ENCODE peak calls at places on chromosomes 12 and 14, in eight cellular contexts. I is GM20000, H is HepG2, V is islet precursor cell, G is amygdala, A is LHCN-M2, E is neural crest cell, M is lower lobe of right lung. C is an unnamed sample.

GRCh38 chr12:118645219-118645618 is 268.9 kb downstream of the SUDS3 start:
- DNase-seq in I (no peak), H (peak), V (peak), G (no peak), A (no peak), E (peak), M (no peak), C (no peak)

GRCh38 chr12:124786065-124786964 is 77.3 kb downstream of the SCARB1 start:
- DNase-seq in I (no peak), H (no peak), V (no peak), G (peak), A (peak), E (peak), M (peak), C (peak)

GRCh38 chr14:50605776-50606175 is 45.8 kb downstream of the ATL1 start:
- DNase-seq in I (no peak), H (no peak), V (no peak), G (no peak), A (no peak), E (no peak), M (no peak), C (no peak)

GRCh38 chr12:52667931-52668330 is 12.3 kb downstream of the KRT1 start:
- DNase-seq in I (no peak), H (no peak), V (no peak), G (no peak), A (no peak), E (no peak), M (no peak), C (no peak)

GRCh38 chr12:124497658-124498057 is 69.8 kb downstream of the NCOR2 start:
- DNase-seq in I (peak), H (no peak), V (no peak), G (peak), A (peak), E (no peak), M (no peak), C (no peak)

GRCh38 chr14:57812000-57812399 is 53.9 kb downstream of the SLC35F4 start:
- DNase-seq in I (no peak), H (no peak), V (no peak), G (no peak), A (no peak), E (no peak), M (no peak), C (no peak)

GRCh38 chr12:123990512-123990911 is 17.5 kb downstream of the ZNF664 start:
- DNase-seq in I (no peak), H (no peak), V (peak), G (no peak), A (peak), E (no peak), M (no peak), C (no peak)

GRCh38 chr12:114476159-114476558 is 70.2 kb upstream of the TBX5 start:
- DNase-seq in I (no peak), H (peak), V (peak), G (no peak), A (no peak), E (no peak), M (no peak), C (no peak)

GRCh38 chr12:52496590-52497071 is 3.6 kb upstream of the KRT6A start:
- DNase-seq in I (no peak), H (no peak), V (peak), G (no peak), A (peak), E (no peak), M (no peak), C (no peak)

GRCh38 chr12:67826148-67826547 is 163.1 kb upstream of the IFNG-AS1 start:
- DNase-seq in I (no peak), H (no peak), V (peak), G (no peak), A (peak), E (no peak), M (no peak), C (no peak)

GRCh38 chr12:29733060-29733459 is 50.7 kb downstream of the TMTC1 start:
- DNase-seq in I (no peak), H (no peak), V (no peak), G (no peak), A (no peak), E (no peak), M (no peak), C (no peak)

GRCh38 chr14:50312734-50313054 is 570 bp downstream of the DMAC2L start:
- DNase-seq in I (no peak), H (peak), V (no peak), G (no peak), A (no peak), E (no peak), M (no peak), C (no peak)

GRCh38 chr14:69619007-69619406 is 7.6 kb downstream of the SUSD6 start:
- DNase-seq in I (no peak), H (no peak), V (no peak), G (no peak), A (no peak), E (no peak), M (no peak), C (no peak)

GRCh38 chr14:63039800-63040380 is 5.4 kb downstream of the KCNH5 start:
- DNase-seq in I (no peak), H (peak), V (peak), G (no peak), A (no peak), E (no peak), M (no peak), C (no peak)

GRCh38 chr12:124792961-124793441 is 70.7 kb downstream of the SCARB1 start:
- DNase-seq in I (no peak), H (no peak), V (no peak), G (no peak), A (no peak), E (no peak), M (no peak), C (no peak)

GRCh38 chr12:104130760-104131159 is 7.2 kb downstream of the NFYB start:
- DNase-seq in I (no peak), H (no peak), V (no peak), G (no peak), A (no peak), E (no peak), M (no peak), C (no peak)

GRCh38 chr14:32808574-32809098 is 130.0 kb upstream of the NPAS3 start:
- DNase-seq in I (no peak), H (no peak), V (no peak), G (no peak), A (peak), E (no peak), M (no peak), C (no peak)

GRCh38 chr14:103521438-103521961 is 1.1 kb downstream of the CKB start:
- DNase-seq in I (peak), H (no peak), V (no peak), G (no peak), A (no peak), E (no peak), M (peak), C (no peak)

GRCh38 chr14:44846232-44846824 is 115.4 kb downstream of the KLHL28 start:
- DNase-seq in I (peak), H (peak), V (no peak), G (no peak), A (peak), E (peak), M (no peak), C (peak)

GRCh38 chr12:1348606-1349005 is 245.8 kb downstream of the FBXL14 start:
- DNase-seq in I (no peak), H (no peak), V (no peak), G (no peak), A (no peak), E (no peak), M (no peak), C (no peak)

GRCh38 chr14:33556382-33557121 is 394.3 kb downstream of the EGLN3 start:
- DNase-seq in I (no peak), H (no peak), V (no peak), G (no peak), A (no peak), E (no peak), M (no peak), C (no peak)

GRCh38 chr14:83004456-83005006 is 1470.9 kb upstream of the SEL1L start:
- DNase-seq in I (no peak), H (no peak), V (no peak), G (no peak), A (no peak), E (no peak), M (no peak), C (no peak)

GRCh38 chr14:104137297-104138097 is 890 bp upstream of the KIF26A start:
- DNase-seq in I (peak), H (peak), V (peak), G (peak), A (peak), E (peak), M (peak), C (no peak)

GRCh38 chr14:65976771-65977170 is 509.4 kb upstream of the CCDC196 start:
- DNase-seq in I (no peak), H (no peak), V (no peak), G (no peak), A (no peak), E (no peak), M (no peak), C (peak)

GRCh38 chr12:7667025-7667575 is 1.4 kb upstream of the APOBEC1 start:
- DNase-seq in I (no peak), H (peak), V (no peak), G (no peak), A (peak), E (no peak), M (no peak), C (no peak)

GRCh38 chr12:2372735-2373134 is 319.9 kb downstream of the CACNA1C start:
- DNase-seq in I (no peak), H (no peak), V (peak), G (no peak), A (no peak), E (no peak), M (no peak), C (no peak)

GRCh38 chr14:99363616-99364290 is 91.8 kb upstream of the BCL11B start:
- DNase-seq in I (no peak), H (no peak), V (no peak), G (no peak), A (no peak), E (no peak), M (no peak), C (no peak)

GRCh38 chr12:9745191-9745590 is 12.3 kb upstream of the CLECL1 start:
- DNase-seq in I (no peak), H (no peak), V (peak), G (no peak), A (no peak), E (no peak), M (no peak), C (no peak)

GRCh38 chr14:81594012-81594411 is 60.4 kb upstream of the SEL1L start:
- DNase-seq in I (no peak), H (peak), V (peak), G (peak), A (peak), E (peak), M (no peak), C (no peak)

GRCh38 chr12:106051853-106052531 is 86.8 kb downstream of the NUAK1 start:
- DNase-seq in I (no peak), H (no peak), V (no peak), G (no peak), A (no peak), E (no peak), M (no peak), C (no peak)

GRCh38 chr12:117034249-117034648 is 65.0 kb downstream of the TESC start:
- DNase-seq in I (no peak), H (no peak), V (no peak), G (no peak), A (no peak), E (no peak), M (no peak), C (no peak)

GRCh38 chr14:24080888-24081738 is 9.8 kb downstream of the CPNE6 start:
- DNase-seq in I (peak), H (peak), V (peak), G (no peak), A (no peak), E (peak), M (peak), C (no peak)

GRCh38 chr14:65229431-65230286 is 127.3 kb upstream of the MAX start:
- DNase-seq in I (peak), H (peak), V (peak), G (peak), A (peak), E (peak), M (peak), C (no peak)

GRCh38 chr12:70798016-70798768 is 122.3 kb downstream of the PTPRR start:
- DNase-seq in I (no peak), H (no peak), V (no peak), G (no peak), A (no peak), E (no peak), M (no peak), C (no peak)